ENCODE peak calls at places on chromosomes 12 and 14, in six cellular contexts. One of them, this sample, is unnamed. For H3K9me3 and H3K4me1, the result is how much of the 10 kb centered on the place peaks cover.

GRCh38 chr12:131803995-131804521 is 24.1 kb upstream of the MMP17 start:
- DNase-seq in suprapubic skin: no peak
- DNase-seq in IMR-90: peak
- DNase-seq in lung: no peak
- DNase-seq in psoas muscle: no peak
- DNase-seq in OCI-LY7: no peak
- DNase-seq in this sample: no peak

GRCh38 chr12:45329238-45329637 is 113.3 kb downstream of the ANO6 start:
- DNase-seq in suprapubic skin: no peak
- DNase-seq in IMR-90: no peak
- DNase-seq in lung: no peak
- DNase-seq in psoas muscle: no peak
- DNase-seq in OCI-LY7: no peak
- DNase-seq in this sample: no peak

GRCh38 chr14:57066887-57067513 is 201.7 kb downstream of the EXOC5 start:
- DNase-seq in suprapubic skin: no peak
- DNase-seq in IMR-90: peak
- DNase-seq in lung: no peak
- DNase-seq in psoas muscle: peak
- DNase-seq in OCI-LY7: peak
- DNase-seq in this sample: no peak

GRCh38 chr14:81743605-81744004 is 210.0 kb upstream of the SEL1L start:
- DNase-seq in suprapubic skin: no peak
- DNase-seq in IMR-90: no peak
- DNase-seq in lung: no peak
- DNase-seq in psoas muscle: no peak
- DNase-seq in OCI-LY7: no peak
- DNase-seq in this sample: no peak

GRCh38 chr12:87120440-87120839 is 864.2 kb upstream of the MGAT4C start:
- DNase-seq in suprapubic skin: no peak
- DNase-seq in IMR-90: peak
- DNase-seq in lung: no peak
- DNase-seq in psoas muscle: no peak
- DNase-seq in OCI-LY7: no peak
- DNase-seq in this sample: no peak

GRCh38 chr12:25755681-25756260 is 202.7 kb upstream of the LMNTD1 start:
- DNase-seq in suprapubic skin: no peak
- DNase-seq in IMR-90: peak
- DNase-seq in lung: no peak
- DNase-seq in psoas muscle: no peak
- DNase-seq in OCI-LY7: no peak
- DNase-seq in this sample: no peak

GRCh38 chr12:15899282-15899870 is 11.8 kb upstream of the DERA start:
- DNase-seq in suprapubic skin: no peak
- DNase-seq in IMR-90: no peak
- DNase-seq in lung: no peak
- DNase-seq in psoas muscle: no peak
- DNase-seq in OCI-LY7: peak
- DNase-seq in this sample: no peak

GRCh38 chr12:8665729-8666128 is 3.1 kb upstream of the MFAP5 start:
- DNase-seq in suprapubic skin: no peak
- DNase-seq in IMR-90: no peak
- DNase-seq in lung: no peak
- DNase-seq in psoas muscle: no peak
- DNase-seq in OCI-LY7: no peak
- DNase-seq in this sample: no peak

GRCh38 chr12:42273706-42274105 is 35.7 kb upstream of the YAF2 start:
- DNase-seq in suprapubic skin: no peak
- DNase-seq in IMR-90: no peak
- DNase-seq in lung: no peak
- DNase-seq in psoas muscle: no peak
- DNase-seq in OCI-LY7: no peak
- DNase-seq in this sample: no peak

GRCh38 chr14:74682169-74682952 is 30.5 kb downstream of the AREL1 start:
- DNase-seq in suprapubic skin: no peak
- DNase-seq in IMR-90: no peak
- DNase-seq in lung: no peak
- DNase-seq in psoas muscle: no peak
- DNase-seq in OCI-LY7: no peak
- DNase-seq in this sample: no peak

GRCh38 chr14:44803239-44803905 is 158.4 kb downstream of the KLHL28 start:
- DNase-seq in suprapubic skin: no peak
- DNase-seq in IMR-90: peak
- DNase-seq in lung: no peak
- DNase-seq in psoas muscle: no peak
- DNase-seq in OCI-LY7: peak
- DNase-seq in this sample: no peak

GRCh38 chr12:67508830-67509229 is 139.7 kb upstream of the DYRK2 start:
- DNase-seq in suprapubic skin: no peak
- DNase-seq in IMR-90: no peak
- DNase-seq in lung: no peak
- DNase-seq in psoas muscle: no peak
- DNase-seq in OCI-LY7: no peak
- DNase-seq in this sample: no peak

GRCh38 chr12:47730341-47730744 is 5.1 kb upstream of the ENDOU start:
- DNase-seq in suprapubic skin: no peak
- DNase-seq in IMR-90: peak
- DNase-seq in lung: no peak
- DNase-seq in psoas muscle: peak
- DNase-seq in OCI-LY7: no peak
- DNase-seq in this sample: no peak

GRCh38 chr12:81080431-81080983 is 2.6 kb downstream of the ACSS3 start:
- DNase-seq in suprapubic skin: no peak
- DNase-seq in IMR-90: peak
- DNase-seq in lung: no peak
- DNase-seq in psoas muscle: no peak
- DNase-seq in OCI-LY7: no peak
- DNase-seq in this sample: no peak

GRCh38 chr12:14367097-14367661 is 1.7 kb downstream of the ATF7IP start:
- DNase-seq in suprapubic skin: no peak
- DNase-seq in IMR-90: peak
- DNase-seq in lung: no peak
- DNase-seq in psoas muscle: no peak
- DNase-seq in OCI-LY7: no peak
- DNase-seq in this sample: no peak

DNA sequence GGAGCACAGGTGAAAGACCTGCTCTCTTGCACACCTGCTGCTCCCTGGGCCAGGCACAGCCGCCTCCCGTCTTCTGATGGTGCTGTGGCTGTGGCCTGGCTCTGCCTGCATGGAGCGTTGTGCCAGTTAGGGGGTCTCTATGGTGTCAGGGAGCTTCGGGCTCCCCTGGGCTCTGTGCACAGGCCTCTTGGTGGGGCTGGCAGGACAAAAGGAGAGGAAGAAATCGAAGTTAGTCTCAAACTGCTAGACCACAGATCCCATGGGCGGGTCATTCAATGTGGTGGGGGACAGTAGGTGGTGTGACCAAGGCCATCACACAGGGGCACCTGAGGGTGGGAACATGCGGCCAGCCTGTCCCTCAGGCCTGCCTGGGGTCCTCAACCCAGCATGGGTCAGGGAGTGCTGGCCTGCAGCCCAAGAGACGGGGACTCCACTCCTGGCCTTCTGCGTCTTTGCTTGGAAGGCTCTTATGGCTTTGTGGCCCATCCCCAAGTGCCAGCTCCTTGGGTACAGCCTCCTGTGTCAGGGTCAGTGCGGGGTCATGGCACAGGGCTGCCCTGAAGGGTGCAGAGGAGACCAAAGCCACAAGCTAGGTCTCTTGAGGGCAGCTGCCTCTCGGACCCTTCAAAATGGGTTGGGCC is 84.1 kb downstream of the KIF26A start:
- DNase-seq in suprapubic skin: peak
- DNase-seq in IMR-90: no peak
- DNase-seq in lung: no peak
- DNase-seq in psoas muscle: peak
- DNase-seq in OCI-LY7: no peak
- DNase-seq in this sample: no peak
- H3K9me3 ChIP-seq in suprapubic skin: under half
- H3K9me3 ChIP-seq in IMR-90: half or more
- H3K9me3 ChIP-seq in lung: under half
- H3K9me3 ChIP-seq in psoas muscle: under half
- H3K9me3 ChIP-seq in OCI-LY7: under half
- H3K9me3 ChIP-seq in this sample: under half

GRCh38 chr14:55123101-55123500 is 6.0 kb upstream of the LGALS3 start:
- DNase-seq in suprapubic skin: no peak
- DNase-seq in IMR-90: peak
- DNase-seq in lung: no peak
- DNase-seq in psoas muscle: no peak
- DNase-seq in OCI-LY7: no peak
- DNase-seq in this sample: no peak

GRCh38 chr14:55120466-55121144 is 8.4 kb upstream of the LGALS3 start:
- DNase-seq in suprapubic skin: peak
- DNase-seq in IMR-90: no peak
- DNase-seq in lung: no peak
- DNase-seq in psoas muscle: no peak
- DNase-seq in OCI-LY7: no peak
- DNase-seq in this sample: no peak

GRCh38 chr14:55122441-55122986 is 6.5 kb upstream of the LGALS3 start:
- DNase-seq in suprapubic skin: peak
- DNase-seq in IMR-90: peak
- DNase-seq in lung: peak
- DNase-seq in psoas muscle: no peak
- DNase-seq in OCI-LY7: no peak
- DNase-seq in this sample: no peak

GRCh38 chr14:55121146-55121545 is 7.9 kb upstream of the LGALS3 start:
- DNase-seq in suprapubic skin: peak
- DNase-seq in IMR-90: no peak
- DNase-seq in lung: no peak
- DNase-seq in psoas muscle: no peak
- DNase-seq in OCI-LY7: no peak
- DNase-seq in this sample: no peak

GRCh38 chr14:55121628-55122440 is 7.2 kb upstream of the LGALS3 start:
- DNase-seq in suprapubic skin: no peak
- DNase-seq in IMR-90: no peak
- DNase-seq in lung: no peak
- DNase-seq in psoas muscle: no peak
- DNase-seq in OCI-LY7: no peak
- DNase-seq in this sample: no peak
- H3K4me1 ChIP-seq in suprapubic skin: half or more
- H3K4me1 ChIP-seq in IMR-90: under half
- H3K4me1 ChIP-seq in lung: under half
- H3K4me1 ChIP-seq in psoas muscle: under half
- H3K4me1 ChIP-seq in OCI-LY7: under half
- H3K4me1 ChIP-seq in this sample: half or more

GRCh38 chr14:100872641-100873071 is 30.9 kb downstream of the RTL1 start:
- DNase-seq in suprapubic skin: peak
- DNase-seq in IMR-90: no peak
- DNase-seq in lung: no peak
- DNase-seq in psoas muscle: no peak
- DNase-seq in OCI-LY7: no peak
- DNase-seq in this sample: no peak

GRCh38 chr14:100873083-100873482 is 30.4 kb downstream of the RTL1 start:
- DNase-seq in suprapubic skin: peak
- DNase-seq in IMR-90: no peak
- DNase-seq in lung: no peak
- DNase-seq in psoas muscle: no peak
- DNase-seq in OCI-LY7: no peak
- DNase-seq in this sample: no peak

GRCh38 chr14:100872241-100872640 is 31.3 kb downstream of the RTL1 start:
- DNase-seq in suprapubic skin: no peak
- DNase-seq in IMR-90: peak
- DNase-seq in lung: no peak
- DNase-seq in psoas muscle: no peak
- DNase-seq in OCI-LY7: no peak
- DNase-seq in this sample: no peak

GRCh38 chr14:100874051-100874410 is 29.5 kb downstream of the RTL1 start:
- DNase-seq in suprapubic skin: peak
- DNase-seq in IMR-90: no peak
- DNase-seq in lung: no peak
- DNase-seq in psoas muscle: no peak
- DNase-seq in OCI-LY7: no peak
- DNase-seq in this sample: no peak

GRCh38 chr14:100871234-100872186 is 32.0 kb downstream of the RTL1 start:
- DNase-seq in suprapubic skin: peak
- DNase-seq in IMR-90: peak
- DNase-seq in lung: no peak
- DNase-seq in psoas muscle: no peak
- DNase-seq in OCI-LY7: no peak
- DNase-seq in this sample: no peak
- H3K4me3 ChIP-seq in suprapubic skin: no peak
- H3K4me3 ChIP-seq in IMR-90: no peak
- H3K4me3 ChIP-seq in lung: no peak
- H3K4me3 ChIP-seq in psoas muscle: no peak
- H3K4me3 ChIP-seq in OCI-LY7: no peak
- H3K4me3 ChIP-seq in this sample: no peak

GRCh38 chr12:34298971-34299801 is 276.9 kb downstream of the ALG10 start:
- DNase-seq in suprapubic skin: peak
- DNase-seq in IMR-90: no peak
- DNase-seq in lung: no peak
- DNase-seq in psoas muscle: peak
- DNase-seq in OCI-LY7: no peak
- DNase-seq in this sample: no peak

GRCh38 chr12:34301251-34302130 is 279.2 kb downstream of the ALG10 start:
- DNase-seq in suprapubic skin: peak
- DNase-seq in IMR-90: no peak
- DNase-seq in lung: no peak
- DNase-seq in psoas muscle: no peak
- DNase-seq in OCI-LY7: no peak
- DNase-seq in this sample: no peak

GRCh38 chr12:34302131-34302885 is 280.0 kb downstream of the ALG10 start:
- DNase-seq in suprapubic skin: no peak
- DNase-seq in IMR-90: no peak
- DNase-seq in lung: no peak
- DNase-seq in psoas muscle: no peak
- DNase-seq in OCI-LY7: no peak
- DNase-seq in this sample: no peak

GRCh38 chr12:34299802-34300193 is 277.5 kb downstream of the ALG10 start:
- DNase-seq in suprapubic skin: peak
- DNase-seq in IMR-90: no peak
- DNase-seq in lung: no peak
- DNase-seq in psoas muscle: peak
- DNase-seq in OCI-LY7: no peak
- DNase-seq in this sample: no peak

DNA sequence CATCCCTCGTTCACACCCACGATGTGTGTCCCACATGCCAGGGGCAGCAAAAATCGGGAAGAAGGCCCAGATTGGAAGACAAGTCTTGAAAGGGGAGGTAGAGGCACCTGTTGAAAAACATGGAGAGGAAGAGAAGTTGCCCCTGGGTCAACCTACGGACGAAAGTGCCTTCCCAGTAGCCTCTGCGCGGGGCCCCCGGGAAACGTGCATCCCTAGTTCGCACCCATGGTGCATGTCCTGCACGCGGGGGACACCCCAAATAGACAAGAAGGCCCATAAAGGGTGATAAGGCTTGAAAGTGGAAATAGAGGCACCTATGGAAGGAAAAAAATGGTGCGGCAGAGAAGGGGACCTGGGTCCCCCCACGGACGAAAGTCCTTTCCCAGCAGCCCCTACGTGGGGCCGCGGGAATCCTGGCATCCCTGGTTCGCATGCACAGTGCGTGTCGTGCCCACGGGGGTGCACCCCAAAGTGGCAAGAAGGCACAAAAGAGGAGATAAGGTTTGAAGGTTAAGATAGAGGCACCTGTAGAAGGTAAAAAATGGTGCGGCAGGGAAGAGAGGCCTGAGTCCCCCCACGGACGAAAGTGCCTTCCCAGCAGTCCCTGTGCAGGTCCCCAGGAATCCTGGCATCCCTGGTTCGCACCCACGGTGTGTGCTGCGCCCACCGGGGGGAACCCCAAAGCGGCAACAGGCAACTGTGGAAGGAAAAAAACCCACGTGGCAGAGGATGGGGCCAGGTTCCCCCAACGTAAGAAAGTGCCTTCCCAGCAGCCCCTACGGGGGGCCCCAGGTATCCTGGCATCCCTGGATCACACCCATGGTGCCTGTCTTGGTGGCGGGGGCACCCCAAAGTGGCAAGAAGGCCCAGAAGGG is 278.3 kb downstream of the ALG10 start:
- DNase-seq in suprapubic skin: peak
- DNase-seq in IMR-90: no peak
- DNase-seq in lung: no peak
- DNase-seq in psoas muscle: no peak
- DNase-seq in OCI-LY7: no peak
- DNase-seq in this sample: no peak
- H3K9me3 ChIP-seq in suprapubic skin: under half
- H3K9me3 ChIP-seq in IMR-90: half or more
- H3K9me3 ChIP-seq in lung: half or more
- H3K9me3 ChIP-seq in psoas muscle: under half
- H3K9me3 ChIP-seq in OCI-LY7: under half
- H3K9me3 ChIP-seq in this sample: under half